ENCODE peak calls at places on chromosome X, in ten cellular contexts. I is psoas muscle, V is astrocyte, R is AG09309, D is lower leg skin, X is stomach, A is GM10248, N is ascending aorta, Z is RWPE2, U is HFF-Myc. C is an unnamed sample.

GRCh38 chrX:19571708-19572107 is 56.4 kb upstream of the MAP3K15 start:
- DNase-seq in I (no peak), V (no peak), R (no peak), D (no peak), X (no peak), A (no peak), N (no peak), Z (no peak), U (no peak), C (no peak)

GRCh38 chrX:39661508-39661907 is 436.2 kb downstream of the BCOR start:
- DNase-seq in I (no peak), V (no peak), R (no peak), D (peak), X (no peak), A (no peak), N (no peak), Z (no peak), U (no peak), C (no peak)

GRCh38 chrX:150899191-150899757 is 806 bp upstream of the CD99L2 start:
- DNase-seq in I (peak), V (peak), R (no peak), D (peak), X (peak), A (peak), N (peak), Z (no peak), U (no peak), C (peak)

GRCh38 chrX:24839331-24839730 is 145.6 kb downstream of the POLA1 start:
- DNase-seq in I (no peak), V (no peak), R (no peak), D (no peak), X (no peak), A (no peak), N (no peak), Z (no peak), U (no peak), C (no peak)

GRCh38 chrX:68571292-68572256 is 72.7 kb downstream of the YIPF6 start:
- DNase-seq in I (no peak), V (peak), R (peak), D (no peak), X (no peak), A (no peak), N (no peak), Z (no peak), U (peak), C (no peak)

GRCh38 chrX:63475200-63475599 is 124.1 kb upstream of the SPIN4 start:
- DNase-seq in I (no peak), V (no peak), R (no peak), D (no peak), X (no peak), A (no peak), N (no peak), Z (no peak), U (no peak), C (no peak)

GRCh38 chrX:40544343-40545250 is 36.2 kb upstream of the ATP6AP2 start:
- DNase-seq in I (no peak), V (no peak), R (no peak), D (no peak), X (no peak), A (no peak), N (no peak), Z (no peak), U (no peak), C (no peak)

GRCh38 chrX:154840856-154841255 is 6.4 kb upstream of the SMIM9 start:
- DNase-seq in I (no peak), V (peak), R (peak), D (no peak), X (no peak), A (peak), N (no peak), Z (no peak), U (peak), C (no peak)

GRCh38 chrX:43750248-43750676 is 94.2 kb downstream of the MAOA start:
- DNase-seq in I (peak), V (peak), R (peak), D (no peak), X (peak), A (peak), N (peak), Z (no peak), U (peak), C (no peak)

GRCh38 chrX:47248576-47248975 is 15.8 kb downstream of the USP11 start:
- DNase-seq in I (no peak), V (no peak), R (no peak), D (peak), X (no peak), A (no peak), N (peak), Z (no peak), U (no peak), C (no peak)

DNA sequence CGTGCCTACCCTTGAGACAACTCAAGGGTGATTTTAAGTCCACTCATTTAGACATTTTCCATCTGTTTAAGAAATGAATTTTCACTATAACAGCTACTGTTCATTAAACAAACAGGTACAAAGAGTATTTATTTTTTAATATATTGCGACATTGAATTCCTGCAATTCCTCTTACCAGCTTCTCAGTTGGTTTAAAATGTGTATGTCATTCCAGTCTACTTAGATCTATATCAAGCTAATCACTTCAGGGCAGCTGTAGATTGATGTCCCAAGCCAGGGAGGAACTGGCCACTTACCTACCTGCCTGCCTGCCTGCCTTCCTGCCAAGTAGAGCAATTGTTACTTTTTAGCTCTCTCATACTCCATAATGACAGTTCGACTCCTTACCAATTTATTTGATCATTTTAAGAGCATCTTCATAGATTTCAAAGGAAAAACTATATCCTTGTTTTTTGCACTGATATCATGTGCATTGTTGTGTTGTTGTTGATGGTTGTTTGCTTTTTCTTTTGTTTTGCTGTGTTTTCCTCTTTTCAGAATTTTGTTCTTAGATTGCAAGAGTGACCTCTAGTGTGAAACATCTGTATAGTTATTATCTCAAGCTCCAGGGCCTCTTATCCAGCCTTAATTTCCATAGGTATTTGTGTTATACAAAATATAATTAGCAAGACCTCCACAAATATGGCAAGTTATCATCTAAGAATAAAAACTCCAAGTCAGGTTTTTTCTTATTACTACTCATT is 120.9 kb upstream of the NRK start:
- DNase-seq in I (no peak), V (no peak), R (no peak), D (no peak), X (no peak), A (no peak), N (no peak), Z (no peak), U (no peak), C (no peak)
- TF ChIP-seq CTCF in I (peak), V (peak), R (no peak), D (no peak), X (no peak), A (no peak), N (no peak), Z (peak), U (no peak), C (no peak)

DNA sequence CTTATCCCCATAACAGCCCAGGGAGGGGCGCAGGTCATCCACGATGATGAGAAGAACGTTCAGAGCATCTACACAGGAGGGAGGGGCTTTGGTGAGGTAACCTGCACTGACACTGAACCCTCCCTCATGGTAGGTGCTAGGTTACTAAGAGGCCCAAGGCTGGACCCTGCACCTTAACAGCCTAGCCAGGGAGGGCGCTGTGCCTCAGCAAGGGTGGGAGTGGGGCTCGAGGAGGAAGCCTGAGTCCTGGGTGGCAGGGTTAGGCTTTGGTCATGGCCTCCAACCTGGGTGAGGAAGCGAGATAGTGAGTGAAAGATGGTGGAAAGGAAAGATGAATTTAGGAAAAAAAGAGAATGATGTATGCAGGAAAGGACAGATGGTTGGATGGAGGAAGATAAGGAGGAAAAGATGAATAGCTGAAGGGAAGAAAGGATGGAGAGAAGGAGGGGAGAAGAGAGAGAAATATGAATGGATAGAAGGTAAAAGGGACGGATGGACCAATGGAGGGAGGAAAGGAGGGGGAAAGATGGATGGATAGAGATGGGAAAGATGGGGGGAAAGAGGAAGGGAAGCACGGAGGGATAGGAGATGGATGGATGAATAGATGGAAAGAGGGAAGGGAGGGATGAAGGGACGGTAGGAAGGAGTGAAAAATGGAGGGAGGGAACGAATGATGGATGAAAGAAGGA is 736 bp downstream of the IDS start:
- DNase-seq in I (no peak), V (no peak), R (no peak), D (peak), X (no peak), A (peak), N (no peak), Z (no peak), U (no peak), C (no peak)
- TF ChIP-seq CTCF in I (no peak), V (no peak), R (peak), D (no peak), X (no peak), A (peak), N (no peak), Z (no peak), U (peak), C (no peak)

GRCh38 chrX:75155830-75156525 is at the start of gene ABCB7:
- DNase-seq in I (peak), V (peak), R (peak), D (peak), X (peak), A (peak), N (peak), Z (no peak), U (peak), C (no peak)
- TF ChIP-seq CTCF in I (peak), V (no peak), R (peak), D (no peak), X (no peak), A (no peak), N (no peak), Z (no peak), U (peak), C (no peak)

GRCh38 chrX:149506349-149506748 is 1.2 kb upstream of the IDS start:
- DNase-seq in I (no peak), V (no peak), R (no peak), D (no peak), X (no peak), A (no peak), N (no peak), Z (no peak), U (no peak), C (no peak)

GRCh38 chrX:149505671-149506070 is 565 bp upstream of the IDS start:
- DNase-seq in I (no peak), V (no peak), R (no peak), D (peak), X (no peak), A (no peak), N (no peak), Z (no peak), U (no peak), C (no peak)

GRCh38 chrX:149510386-149510785 is 5.3 kb upstream of the IDS start:
- DNase-seq in I (no peak), V (no peak), R (no peak), D (peak), X (no peak), A (no peak), N (no peak), Z (no peak), U (no peak), C (no peak)

GRCh38 chrX:149508467-149508866 is 3.4 kb upstream of the IDS start:
- DNase-seq in I (no peak), V (no peak), R (no peak), D (no peak), X (no peak), A (no peak), N (no peak), Z (no peak), U (no peak), C (no peak)

GRCh38 chrX:149504915-149505651 is at the start of gene IDS:
- DNase-seq in I (peak), V (peak), R (peak), D (peak), X (peak), A (peak), N (peak), Z (peak), U (no peak), C (peak)
- TF ChIP-seq CTCF in I (no peak), V (no peak), R (no peak), D (no peak), X (no peak), A (no peak), N (no peak), Z (no peak), U (no peak), C (no peak)

GRCh38 chrX:114338870-114339269 is 245.0 kb upstream of the HTR2C start:
- DNase-seq in I (no peak), V (no peak), R (no peak), D (no peak), X (no peak), A (no peak), N (no peak), Z (no peak), U (no peak), C (no peak)

DNA sequence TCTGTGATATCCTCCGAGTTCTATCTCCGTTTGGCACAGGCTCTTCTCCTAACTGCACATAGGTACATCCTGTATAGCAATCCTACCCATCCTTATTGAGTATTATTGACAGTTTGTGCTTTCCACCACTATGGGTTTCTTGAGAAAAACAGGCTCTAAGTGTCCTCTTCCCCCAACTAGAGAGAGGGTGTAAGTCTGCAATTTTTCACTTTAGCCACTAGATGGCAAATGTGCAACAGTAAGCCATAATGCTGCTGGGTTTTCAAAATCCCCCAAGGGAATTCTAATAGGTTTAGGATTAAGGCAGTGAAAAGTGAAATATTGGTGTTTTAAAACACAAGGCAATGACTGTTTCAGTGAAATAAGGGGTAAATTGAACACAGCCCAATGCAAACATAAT is 239.1 kb upstream of the HTR2C start:
- DNase-seq in I (no peak), V (peak), R (no peak), D (no peak), X (no peak), A (peak), N (no peak), Z (no peak), U (no peak), C (no peak)
- TF ChIP-seq CTCF in I (peak), V (peak), R (peak), D (no peak), X (no peak), A (peak), N (peak), Z (peak), U (peak), C (no peak)

C was measured in omental fat pad.